ENCODE peak calls at places on chromosomes 3 and 15, in seven cellular contexts. H is ovary, E is stomach, V is GM12878, O is tibial nerve, P is transverse colon, Z is A549. Y is an unnamed sample.

GRCh38 chr15:82699726-82700125 is 9.9 kb downstream of the AP3B2 start:
- DNase-seq in H (no peak), E (no peak), V (no peak), O (no peak), P (no peak), Z (no peak), Y (no peak)

GRCh38 chr3:130712718-130713423 is 33.8 kb downstream of the PIK3R4 start:
- DNase-seq in H (no peak), E (no peak), V (no peak), O (no peak), P (no peak), Z (no peak), Y (no peak)

GRCh38 chr3:60573494-60573893 is 677.8 kb downstream of the FHIT start:
- DNase-seq in H (no peak), E (no peak), V (no peak), O (no peak), P (no peak), Z (no peak), Y (no peak)

GRCh38 chr3:185420762-185421161 is 57.8 kb downstream of the MAP3K13 start:
- DNase-seq in H (no peak), E (peak), V (peak), O (no peak), P (peak), Z (peak), Y (no peak)

GRCh38 chr3:181773921-181774320 is 62.2 kb downstream of the SOX2 start:
- DNase-seq in H (no peak), E (no peak), V (no peak), O (no peak), P (no peak), Z (no peak), Y (no peak)

GRCh38 chr3:189353318-189353958 is 181.7 kb downstream of the TPRG1 start:
- DNase-seq in H (no peak), E (no peak), V (no peak), O (no peak), P (no peak), Z (peak), Y (no peak)

GRCh38 chr3:127320529-127321121 is 32.8 kb upstream of the PRR20G start:
- DNase-seq in H (no peak), E (no peak), V (no peak), O (no peak), P (no peak), Z (no peak), Y (no peak)

GRCh38 chr3:64639022-64639421 is 48.8 kb downstream of the ADAMTS9 start:
- DNase-seq in H (no peak), E (no peak), V (no peak), O (no peak), P (no peak), Z (no peak), Y (no peak)

GRCh38 chr3:197463279-197463678 is 92.5 kb downstream of the BDH1 start:
- DNase-seq in H (no peak), E (no peak), V (no peak), O (no peak), P (no peak), Z (no peak), Y (no peak)

GRCh38 chr15:48313216-48313615 is 18.0 kb upstream of the DUT start:
- DNase-seq in H (no peak), E (no peak), V (no peak), O (no peak), P (no peak), Z (no peak), Y (no peak)

DNA sequence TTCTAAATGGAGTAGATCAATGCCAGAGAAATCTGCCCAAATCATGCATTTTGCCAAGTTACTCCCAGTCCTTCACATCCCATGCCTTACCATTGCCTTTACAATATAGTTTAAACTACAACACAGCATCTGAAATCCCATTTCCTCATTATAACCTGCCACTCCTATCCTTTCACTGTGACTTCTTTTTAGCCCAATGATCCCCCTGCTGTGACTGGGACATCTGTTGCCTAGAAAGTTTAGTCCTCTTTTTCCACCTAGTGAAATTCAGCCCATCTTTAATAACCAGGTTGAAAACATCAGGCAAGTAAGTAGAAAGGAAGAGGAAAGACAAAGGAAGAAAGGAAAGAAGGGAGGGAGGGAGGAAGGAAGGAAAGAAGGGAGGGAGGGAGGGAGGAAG is 627.9 kb upstream of the ZNF385D start:
- DNase-seq in H (no peak), E (no peak), V (no peak), O (no peak), P (no peak), Z (no peak), Y (no peak)
- TF ChIP-seq EP300 in H (no peak), E (no peak), V (no peak), O (no peak), P (no peak), Z (no peak), Y (no peak)

GRCh38 chr15:46088486-46089437 is 453.9 kb downstream of the SQOR start:
- DNase-seq in H (no peak), E (no peak), V (no peak), O (no peak), P (no peak), Z (no peak), Y (no peak)

GRCh38 chr15:46089438-46090044 is 454.7 kb downstream of the SQOR start:
- DNase-seq in H (no peak), E (no peak), V (no peak), O (no peak), P (no peak), Z (no peak), Y (no peak)

DNA sequence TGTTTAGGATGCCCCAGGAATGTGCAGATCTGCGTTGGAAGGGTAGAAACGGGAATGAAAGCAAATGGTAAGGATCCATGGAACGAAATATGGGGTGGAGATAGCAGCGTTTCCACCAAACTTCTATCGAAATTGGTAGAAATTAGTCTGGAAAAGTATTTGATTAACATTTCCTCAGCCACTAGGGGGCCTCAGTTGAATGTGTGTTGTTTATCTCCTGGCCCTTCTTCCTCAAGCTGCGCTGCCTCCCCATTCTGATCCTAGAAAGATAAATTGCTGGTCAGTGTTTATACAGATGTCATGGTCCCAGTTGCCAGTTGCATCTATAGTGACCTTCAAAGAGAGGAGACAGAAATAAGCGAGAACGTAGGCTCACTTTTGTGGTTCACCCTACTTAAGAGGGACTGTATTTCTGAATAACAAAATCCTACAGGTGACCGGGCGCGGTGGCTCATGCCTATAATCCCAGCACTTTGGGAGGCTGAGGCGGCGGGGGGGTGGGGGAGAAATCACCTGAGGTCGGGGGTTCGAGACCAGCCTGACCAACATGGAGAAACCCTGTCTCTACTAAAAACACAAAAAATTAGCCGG is 457.1 kb downstream of the SQOR start:
- DNase-seq in H (no peak), E (no peak), V (no peak), O (no peak), P (peak), Z (peak), Y (no peak)
- TF ChIP-seq CTCF in H (no peak), E (peak), V (peak), O (peak), P (peak), Z (peak), Y (no peak)

DNA sequence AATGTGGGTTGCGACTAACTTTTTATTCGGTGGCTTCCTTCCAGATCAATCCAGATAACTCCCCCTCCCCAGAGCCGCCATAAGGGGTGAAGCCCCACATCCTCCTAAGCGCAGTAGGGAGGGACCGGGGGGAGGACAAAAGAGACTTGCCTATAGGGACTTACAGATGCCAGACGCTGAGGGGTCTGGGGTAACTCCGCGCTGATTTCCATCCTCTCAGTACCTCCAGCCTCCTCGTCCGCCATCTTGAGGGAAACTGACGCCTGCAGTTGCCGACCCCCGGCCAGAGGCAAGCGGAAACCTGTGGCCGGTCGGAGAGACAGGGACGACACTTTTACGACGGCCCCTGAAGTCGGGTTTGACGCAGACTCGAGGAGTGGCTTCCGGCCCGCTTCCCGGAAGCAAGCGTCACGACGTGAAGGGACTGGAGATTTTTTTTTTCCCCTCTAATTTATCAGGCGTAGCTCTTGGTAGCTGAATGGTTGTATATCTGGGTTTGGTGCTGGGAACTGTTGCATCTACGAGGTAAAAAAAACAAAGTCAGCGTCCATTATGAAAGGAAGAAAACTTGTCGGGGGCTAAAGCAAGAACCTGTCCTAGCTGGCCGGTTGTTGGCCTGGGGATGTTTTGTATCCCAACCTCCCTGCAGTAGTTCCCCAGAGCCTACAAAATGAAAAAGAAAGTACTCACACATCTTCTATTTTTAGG is at the start of gene UBR1:
- DNase-seq in H (peak), E (peak), V (peak), O (peak), P (peak), Z (peak), Y (peak)
- TF ChIP-seq POLR2A in H (peak), E (no peak), V (peak), O (peak), P (peak), Z (peak), Y (peak)

DNA sequence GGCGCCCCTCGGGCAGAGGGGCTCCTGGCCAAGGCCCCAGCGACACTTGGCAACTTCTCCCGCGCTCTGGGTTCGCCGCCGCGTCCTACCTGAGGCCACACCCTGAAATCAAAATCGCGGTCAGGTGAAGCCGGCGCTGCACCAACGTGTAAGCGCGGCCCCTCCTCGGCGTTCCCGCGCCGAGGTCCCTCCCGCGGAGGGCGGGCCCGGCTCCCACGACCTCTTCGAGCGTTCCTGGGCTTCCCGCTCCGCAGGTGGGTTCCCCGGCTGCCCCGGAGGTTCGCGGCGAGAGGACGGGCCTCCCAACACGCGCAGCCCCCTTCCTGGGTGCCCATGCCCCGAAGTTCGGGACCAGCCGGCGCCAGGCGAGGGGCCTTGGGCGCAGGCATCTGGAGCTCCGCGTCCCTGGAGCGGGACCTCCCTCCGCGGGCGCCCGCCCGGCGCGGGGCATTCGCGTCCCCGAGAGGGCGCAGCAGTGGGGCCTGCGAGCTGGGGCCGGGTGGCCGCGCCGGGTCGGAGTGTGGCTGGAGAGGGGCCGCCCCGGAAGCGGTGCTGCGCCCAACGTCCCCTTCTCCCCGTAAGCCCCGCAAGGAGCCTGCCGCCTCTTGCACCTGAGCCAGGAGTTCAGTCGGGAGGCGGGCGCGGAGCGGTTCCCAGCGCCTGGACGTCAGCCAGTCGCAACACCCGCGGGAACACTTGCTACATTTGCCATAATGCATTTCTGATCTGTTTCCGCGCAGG is 13.7 kb downstream of the PAK6 start:
- DNase-seq in H (peak), E (peak), V (no peak), O (no peak), P (peak), Z (no peak), Y (no peak)
- TF ChIP-seq EP300 in H (no peak), E (no peak), V (no peak), O (no peak), P (no peak), Z (no peak), Y (no peak)

DNA sequence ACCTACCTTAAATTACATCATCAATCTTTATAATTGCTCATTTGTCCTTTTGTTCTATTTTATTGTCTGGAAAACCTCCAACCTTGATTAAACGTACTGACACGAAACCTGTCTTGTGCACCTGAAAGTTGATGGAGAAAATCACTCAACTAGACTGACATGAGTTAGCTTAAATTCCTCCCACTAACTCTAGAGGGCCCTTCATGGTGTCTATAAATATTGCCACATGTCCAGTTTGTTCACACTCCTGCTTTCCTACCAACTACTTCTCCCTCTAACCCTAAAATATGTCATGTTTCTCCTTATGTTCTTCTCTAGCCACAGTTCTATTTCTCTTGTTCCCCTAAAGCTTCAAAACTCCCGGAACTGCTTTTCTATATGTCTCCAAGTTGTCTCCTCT is 59.8 kb upstream of the SGO1 start:
- DNase-seq in H (no peak), E (no peak), V (no peak), O (no peak), P (no peak), Z (peak), Y (no peak)
- TF ChIP-seq CTCF in H (no peak), E (no peak), V (no peak), O (no peak), P (no peak), Z (no peak), Y (no peak)

GRCh38 chr3:62708642-62709041 is 166.6 kb downstream of the CADPS start:
- DNase-seq in H (no peak), E (no peak), V (no peak), O (no peak), P (no peak), Z (no peak), Y (no peak)

GRCh38 chr3:62712776-62713175 is 162.4 kb downstream of the CADPS start:
- DNase-seq in H (no peak), E (no peak), V (no peak), O (no peak), P (no peak), Z (no peak), Y (no peak)

DNA sequence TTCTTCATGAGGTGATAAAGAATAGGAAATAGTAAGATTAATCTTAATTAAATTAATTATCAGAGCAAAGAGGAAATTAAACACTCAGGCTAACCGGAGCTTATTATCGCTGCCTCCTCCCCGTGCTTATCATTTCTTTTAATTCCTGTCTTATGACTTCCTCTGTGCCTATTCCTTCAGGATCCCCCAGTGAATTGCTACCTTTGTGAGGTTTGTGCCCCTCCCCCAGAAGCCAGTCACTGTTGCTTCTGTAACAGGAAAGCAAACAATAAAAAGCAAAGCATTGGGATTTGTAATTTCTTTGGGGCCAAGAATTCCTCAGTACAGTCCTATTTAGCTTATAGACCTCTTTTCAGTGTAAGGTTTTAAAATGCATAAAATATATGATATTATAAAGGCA is 164.5 kb downstream of the CADPS start:
- DNase-seq in H (no peak), E (no peak), V (no peak), O (no peak), P (no peak), Z (no peak), Y (no peak)
- TF ChIP-seq POLR2A in H (no peak), E (no peak), V (no peak), O (no peak), P (no peak), Z (no peak), Y (no peak)